ENCODE peak calls at places on chromosome 13, in six cellular contexts. W is fibroblast of the aortic adventitia, O is HuH-7, K is GM10248, B is neural crest cell, X is heart right ventricle. G is an unnamed sample.

GRCh38 chr13:110302154-110302553 is 4.8 kb downstream of the COL4A1 start:
- DNase-seq in B (no peak), W (no peak), K (no peak), X (no peak), O (no peak), G (no peak)

GRCh38 chr13:114135731-114136171 is 3.3 kb upstream of the RASA3 start:
- DNase-seq in K (no peak), W (no peak), B (no peak), O (no peak), X (no peak), G (no peak)

GRCh38 chr13:76226941-76227340 is 590.8 kb downstream of the LMO7 start:
- DNase-seq in K (no peak), O (no peak), W (no peak), B (no peak), X (peak; percentile 18), G (no peak)

GRCh38 chr13:32259116-32259515 is 56.0 kb downstream of the ZAR1L start:
- DNase-seq in X (no peak), O (peak; percentile 25), B (no peak), K (no peak), W (no peak), G (no peak)

GRCh38 chr13:64480206-64480605 is 2749.9 kb downstream of the PCDH9 start:
- DNase-seq in X (no peak), K (no peak), O (no peak), B (no peak), W (no peak), G (no peak)

GRCh38 chr13:89455741-89456140 is 1784.6 kb downstream of the SLITRK5 start:
- DNase-seq in B (no peak), W (no peak), K (no peak), O (no peak), X (no peak), G (no peak)

GRCh38 chr13:23679214-23679613 is 109.0 kb downstream of the TNFRSF19 start:
- DNase-seq in O (no peak), B (no peak), X (no peak), K (no peak), W (no peak), G (no peak)

GRCh38 chr13:40781717-40782116 is 7.7 kb upstream of the SLC25A15 start:
- DNase-seq in K (no peak), X (no peak), B (no peak), W (no peak), O (no peak), G (no peak)

G was measured in pancreas.